ENCODE peak calls at places on chromosomes 6 and 20, in eight cellular contexts. Q is AG08395; T is fibroblast of lung; W is naive thymus-derived CD4-positive, alpha-beta T cell; H is A549; K is Kasumi-1; X is AML-193; D is stomach. B is an unnamed sample.

GRCh38 chr6:107668826-107669474 is 155.2 kb downstream of the SCML4 start:
- DNase-seq in T (no peak), X (no peak), K (no peak), Q (no peak), H (no peak), W (peak; percentile 18), D (no peak), B (no peak)

GRCh38 chr20:11676618-11677289 is 240.9 kb upstream of the BTBD3 start:
- DNase-seq in Q (peak; percentile 76), W (no peak), H (peak; percentile 68), X (peak; percentile 21), T (peak; percentile 26), K (peak; percentile 54), D (no peak), B (no peak)

GRCh38 chr20:61630240-61630650 is 378.2 kb downstream of the CDH4 start:
- DNase-seq in W (no peak), Q (no peak), K (no peak), D (no peak), X (no peak), H (no peak), T (no peak), B (no peak)

GRCh38 chr6:21000391-21000801 is 466.1 kb downstream of the CDKAL1 start:
- DNase-seq in D (no peak), W (no peak), H (no peak), Q (no peak), K (no peak), T (peak; percentile 59), X (no peak), B (no peak)

GRCh38 chr6:56815436-56815835 is 139.5 kb upstream of the BEND6 start:
- DNase-seq in X (no peak), K (no peak), Q (no peak), D (no peak), H (no peak), W (no peak), T (no peak), B (no peak)

GRCh38 chr6:506508-506907 is 115.0 kb downstream of the IRF4 start:
- DNase-seq in T (no peak), H (no peak), Q (no peak), D (no peak), W (no peak), K (peak; percentile 22), X (no peak), B (peak; percentile 7)

GRCh38 chr6:13156381-13156780 is 172.0 kb downstream of the TBC1D7 start:
- DNase-seq in X (no peak), K (no peak), H (no peak), D (no peak), T (peak; percentile 82), Q (peak; percentile 13), W (no peak), B (no peak)

GRCh38 chr6:150119256-150119655 is 23.6 kb upstream of the PPP1R14C start:
- DNase-seq in K (peak; percentile 68), Q (no peak), X (peak; percentile 14), T (peak; percentile 28), D (no peak), W (no peak), H (no peak), B (no peak)

GRCh38 chr6:161215193-161215592 is 58.7 kb downstream of the AGPAT4 start:
- DNase-seq in H (no peak), K (no peak), W (no peak), T (peak; percentile 99), Q (peak; percentile 82), X (no peak), D (no peak), B (no peak)

GRCh38 chr20:10673176-10673830 is 496 bp downstream of the JAG1 start:
- DNase-seq in D (peak; percentile 42), X (no peak), W (no peak), H (no peak), T (peak; percentile 55), Q (peak; percentile 31), K (peak; percentile 73), B (no peak)

GRCh38 chr6:39902136-39902535 is 32.1 kb downstream of the MOCS1 start:
- DNase-seq in K (no peak), T (no peak), Q (no peak), X (no peak), H (no peak), W (no peak), D (no peak), B (no peak)

GRCh38 chr6:163802267-163802666 is 387.7 kb downstream of the QKI start:
- DNase-seq in K (no peak), H (no peak), X (no peak), T (no peak), D (no peak), W (no peak), Q (no peak), B (no peak)

GRCh38 chr6:20021795-20022194 is 184.6 kb downstream of the ID4 start:
- DNase-seq in T (no peak), X (no peak), K (no peak), D (no peak), W (no peak), Q (no peak), H (no peak), B (no peak)

GRCh38 chr20:20037960-20038359 is 14.3 kb downstream of the CRNKL1 start:
- DNase-seq in D (no peak), W (no peak), X (no peak), H (no peak), K (no peak), T (peak; percentile 56), Q (peak; percentile 36), B (no peak)

GRCh38 chr20:19549896-19550295 is 208.2 kb upstream of the RIN2 start:
- DNase-seq in H (no peak), X (no peak), T (no peak), D (no peak), Q (no peak), W (no peak), K (no peak), B (no peak)

GRCh38 chr20:54475334-54476287 is at the start of gene DOK5:
- DNase-seq in W (no peak), D (no peak), T (peak; percentile 72), H (no peak), Q (peak; percentile 8), K (no peak), X (no peak), B (no peak)

GRCh38 chr6:33335916-33336315 is 18.4 kb upstream of the ZBTB22 start:
- DNase-seq in H (no peak), D (no peak), K (no peak), W (no peak), Q (no peak), X (no peak), T (no peak), B (no peak)

GRCh38 chr20:37543828-37544227 is 16.2 kb upstream of the BLCAP start:
- DNase-seq in H (peak; percentile 51), Q (peak; percentile 63), T (peak; percentile 20), W (no peak), X (peak; percentile 21), D (no peak), K (peak; percentile 55), B (no peak)

B was measured in stimulated activated naive CD4-positive, alpha-beta T cell.